ENCODE peak calls at places on chromosomes 5 and 9, in five cellular contexts. One of them, this sample, is unnamed. For H3K4me1 and H3K36me3, the result is how much of the 10 kb centered on the place peaks cover.

GRCh38 chr9:80885894-80886293 is 803.5 kb downstream of the TLE1 start:
- DNase-seq in PC-3: peak
- DNase-seq in mucosa of descending colon: no peak
- DNase-seq in lower lobe of right lung: no peak
- DNase-seq in thoracic aorta: no peak
- DNase-seq in this sample: no peak

GRCh38 chr5:6379246-6379645 is 899 bp upstream of the MED10 start:
- DNase-seq in PC-3: no peak
- DNase-seq in mucosa of descending colon: no peak
- DNase-seq in thoracic aorta: no peak
- DNase-seq in lower lobe of right lung: no peak
- DNase-seq in this sample: no peak

GRCh38 chr9:118426772-118427171 is 722.6 kb downstream of the TLR4 start:
- DNase-seq in lower lobe of right lung: no peak
- DNase-seq in thoracic aorta: no peak
- DNase-seq in PC-3: no peak
- DNase-seq in mucosa of descending colon: no peak
- DNase-seq in this sample: no peak

GRCh38 chr5:175814676-175815075 is 56.7 kb upstream of the CPLX2 start:
- DNase-seq in thoracic aorta: no peak
- DNase-seq in PC-3: peak
- DNase-seq in lower lobe of right lung: no peak
- DNase-seq in mucosa of descending colon: no peak
- DNase-seq in this sample: no peak

GRCh38 chr9:87292449-87293191 is 205.0 kb upstream of the DAPK1 start:
- DNase-seq in thoracic aorta: no peak
- DNase-seq in mucosa of descending colon: no peak
- DNase-seq in lower lobe of right lung: no peak
- DNase-seq in PC-3: no peak
- DNase-seq in this sample: no peak

GRCh38 chr9:125272697-125273096 is 11.1 kb downstream of the GAPVD1 start:
- DNase-seq in thoracic aorta: no peak
- DNase-seq in mucosa of descending colon: no peak
- DNase-seq in PC-3: peak
- DNase-seq in lower lobe of right lung: no peak
- DNase-seq in this sample: no peak

GRCh38 chr5:111389390-111390082 is 122.8 kb downstream of the STARD4 start:
- DNase-seq in mucosa of descending colon: no peak
- DNase-seq in thoracic aorta: no peak
- DNase-seq in PC-3: peak
- DNase-seq in lower lobe of right lung: no peak
- DNase-seq in this sample: no peak

GRCh38 chr9:371349-371748 is 156.7 kb downstream of the DOCK8 start:
- DNase-seq in thoracic aorta: no peak
- DNase-seq in lower lobe of right lung: no peak
- DNase-seq in PC-3: no peak
- DNase-seq in mucosa of descending colon: no peak
- DNase-seq in this sample: no peak

GRCh38 chr5:173795601-173796000 is 92.5 kb upstream of the CPEB4 start:
- DNase-seq in mucosa of descending colon: peak
- DNase-seq in lower lobe of right lung: no peak
- DNase-seq in PC-3: peak
- DNase-seq in thoracic aorta: no peak
- DNase-seq in this sample: no peak

GRCh38 chr9:6852243-6852963 is 94.6 kb downstream of the KDM4C start:
- DNase-seq in mucosa of descending colon: no peak
- DNase-seq in lower lobe of right lung: no peak
- DNase-seq in thoracic aorta: no peak
- DNase-seq in PC-3: peak
- DNase-seq in this sample: no peak

GRCh38 chr5:84494453-84494852 is 109.8 kb upstream of the EDIL3 start:
- DNase-seq in PC-3: peak
- DNase-seq in thoracic aorta: no peak
- DNase-seq in lower lobe of right lung: no peak
- DNase-seq in mucosa of descending colon: no peak
- DNase-seq in this sample: no peak

GRCh38 chr5:41932770-41933169 is 7.7 kb downstream of the FBXO4 start:
- DNase-seq in mucosa of descending colon: no peak
- DNase-seq in lower lobe of right lung: no peak
- DNase-seq in thoracic aorta: no peak
- DNase-seq in PC-3: no peak
- DNase-seq in this sample: no peak

DNA sequence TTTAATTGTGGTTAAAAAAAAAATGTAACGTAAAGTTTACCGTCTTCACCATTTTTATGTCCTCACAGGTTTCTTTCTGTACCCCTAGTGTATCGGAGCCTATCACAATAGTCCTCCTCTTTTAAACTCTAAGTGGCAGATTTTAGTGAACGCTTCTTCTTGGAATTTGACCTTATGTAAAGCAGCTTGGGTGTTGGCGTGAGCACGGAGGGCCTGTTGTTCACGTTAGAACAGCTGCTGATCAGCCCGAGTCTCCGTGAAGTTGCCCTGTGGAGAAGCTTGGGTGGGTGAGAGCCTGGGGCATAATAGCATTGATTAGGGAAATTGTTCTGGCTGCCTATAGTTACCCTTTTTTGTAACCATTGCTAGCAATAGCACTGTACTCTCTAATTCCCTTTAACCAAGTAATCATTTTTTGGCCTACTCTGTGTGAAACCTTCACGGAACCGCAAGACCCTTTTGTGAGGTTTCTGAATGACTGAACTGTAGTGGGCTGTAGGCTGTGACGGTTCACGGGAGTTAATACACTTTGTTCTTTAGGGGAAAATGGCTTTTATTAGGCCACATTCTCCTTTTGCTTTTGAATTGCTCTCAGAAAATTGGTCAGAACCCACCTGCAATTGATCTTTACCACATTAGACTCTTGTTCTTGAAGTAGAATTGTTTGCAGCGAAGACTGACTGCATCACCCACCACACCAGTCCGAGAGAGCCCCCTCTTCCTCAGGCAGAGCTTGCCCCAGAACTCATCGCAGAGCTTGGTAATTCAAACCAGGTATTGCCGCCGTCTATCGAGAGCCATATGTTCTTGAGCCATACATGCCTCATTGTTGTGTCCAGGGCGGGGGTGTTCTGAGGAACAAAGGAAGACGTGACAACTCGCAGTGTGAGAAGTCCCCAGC is 166.7 kb upstream of the OTULINL start:
- DNase-seq in mucosa of descending colon: no peak
- DNase-seq in lower lobe of right lung: no peak
- DNase-seq in thoracic aorta: no peak
- DNase-seq in PC-3: no peak
- DNase-seq in this sample: no peak
- H3K4me1 ChIP-seq in mucosa of descending colon: under half
- H3K4me1 ChIP-seq in lower lobe of right lung: under half
- H3K4me1 ChIP-seq in thoracic aorta: under half
- H3K4me1 ChIP-seq in PC-3: under half
- H3K4me1 ChIP-seq in this sample: under half

DNA sequence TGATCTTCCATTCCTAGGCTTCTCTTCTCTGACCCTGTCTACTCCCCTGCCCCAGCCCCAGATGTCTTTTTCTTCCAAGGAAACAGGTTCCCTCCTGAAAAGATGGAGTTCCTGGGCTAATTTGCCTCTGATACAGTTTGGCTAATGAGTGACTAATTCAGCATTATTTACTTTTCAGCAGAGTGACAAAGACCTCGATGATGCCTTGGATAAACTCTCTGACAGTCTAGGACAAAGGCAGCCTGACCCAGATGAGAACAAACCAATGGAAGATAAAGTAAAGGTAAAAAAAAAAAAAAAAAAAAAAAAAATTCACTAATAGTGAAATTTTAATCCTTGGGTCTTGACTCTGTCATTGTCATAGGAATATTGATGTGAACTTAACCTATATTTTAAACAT is 42.7 kb downstream of the ERAP1 start:
- DNase-seq in lower lobe of right lung: no peak
- DNase-seq in PC-3: no peak
- DNase-seq in mucosa of descending colon: no peak
- DNase-seq in thoracic aorta: no peak
- DNase-seq in this sample: no peak
- H3K36me3 ChIP-seq in lower lobe of right lung: half or more
- H3K36me3 ChIP-seq in PC-3: under half
- H3K36me3 ChIP-seq in mucosa of descending colon: under half
- H3K36me3 ChIP-seq in thoracic aorta: half or more
- H3K36me3 ChIP-seq in this sample: under half

DNA sequence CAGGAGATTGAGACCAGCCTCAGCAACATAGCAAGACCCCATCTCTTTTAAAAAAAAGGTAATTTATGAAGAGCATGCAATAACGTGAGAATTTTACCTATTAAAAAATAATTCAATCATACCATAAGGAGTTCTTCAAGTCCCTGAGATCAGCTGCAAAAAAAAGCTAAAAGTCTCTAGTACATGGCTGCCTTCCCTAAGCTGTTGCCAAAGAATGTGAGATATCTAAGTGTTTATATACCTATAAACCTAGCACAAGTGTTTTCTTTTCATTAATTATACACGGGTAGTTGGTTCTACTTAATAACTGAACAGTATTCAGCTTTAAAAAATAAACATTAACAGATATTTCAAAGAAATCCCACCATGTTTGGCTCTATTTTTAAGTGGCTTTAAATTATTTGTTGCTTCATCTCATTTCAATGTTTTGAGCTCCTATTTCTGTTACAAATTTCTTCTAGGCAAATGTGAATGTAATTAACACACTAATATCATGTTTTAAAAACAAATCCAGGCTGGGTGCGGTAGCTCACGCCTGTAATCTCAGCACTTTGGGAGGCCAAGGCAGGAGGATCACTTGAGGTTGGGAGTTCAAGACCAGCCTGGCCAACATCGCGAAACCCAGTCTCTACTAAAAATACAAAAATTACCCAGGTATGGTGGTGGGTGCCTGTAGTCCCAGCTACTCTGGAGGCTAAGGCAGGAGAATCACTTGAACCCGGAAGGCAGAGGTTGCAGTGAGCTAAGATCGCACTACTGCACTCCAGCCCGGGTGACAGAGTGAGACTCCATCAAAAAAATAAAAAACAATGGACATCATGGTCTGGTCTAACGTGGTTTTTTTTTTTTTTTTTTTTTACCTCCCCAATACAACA is 25.7 kb downstream of the FNBP1 start:
- DNase-seq in mucosa of descending colon: no peak
- DNase-seq in thoracic aorta: no peak
- DNase-seq in lower lobe of right lung: no peak
- DNase-seq in PC-3: no peak
- DNase-seq in this sample: no peak
- H3K4me1 ChIP-seq in mucosa of descending colon: under half
- H3K4me1 ChIP-seq in thoracic aorta: under half
- H3K4me1 ChIP-seq in lower lobe of right lung: under half
- H3K4me1 ChIP-seq in PC-3: under half
- H3K4me1 ChIP-seq in this sample: under half

GRCh38 chr9:122252796-122253195 is 11.8 kb downstream of the RBM18 start:
- DNase-seq in lower lobe of right lung: no peak
- DNase-seq in thoracic aorta: no peak
- DNase-seq in PC-3: no peak
- DNase-seq in mucosa of descending colon: no peak
- DNase-seq in this sample: no peak
- H3K36me3 ChIP-seq in lower lobe of right lung: half or more
- H3K36me3 ChIP-seq in thoracic aorta: under half
- H3K36me3 ChIP-seq in PC-3: under half
- H3K36me3 ChIP-seq in mucosa of descending colon: under half
- H3K36me3 ChIP-seq in this sample: under half

GRCh38 chr5:55608595-55608994 is 73.8 kb upstream of the PLPP1 start:
- DNase-seq in lower lobe of right lung: no peak
- DNase-seq in thoracic aorta: no peak
- DNase-seq in PC-3: peak
- DNase-seq in mucosa of descending colon: no peak
- DNase-seq in this sample: no peak
- H3K4me1 ChIP-seq in lower lobe of right lung: under half
- H3K4me1 ChIP-seq in thoracic aorta: under half
- H3K4me1 ChIP-seq in PC-3: under half
- H3K4me1 ChIP-seq in mucosa of descending colon: under half
- H3K4me1 ChIP-seq in this sample: under half

This sample was measured in HAP-1.